ENCODE peak calls at places on chromosomes 6 and 20, in nine cellular contexts. O, P, C, H, L, N, F, D and A are unnamed samples.

GRCh38 chr6:136737343-136738177 is 54.7 kb downstream of the MAP3K5 start:
- DNase-seq in O (peak; percentile 86), P (peak; percentile 70), C (no peak), H (no peak), L (no peak), N (peak; percentile 37), F (no peak), D (no peak), A (peak; percentile 78)

GRCh38 chr6:4281341-4282293 is 146.2 kb upstream of the ECI2 start:
- DNase-seq in O (peak; percentile 22), P (peak; percentile 64), C (peak; percentile 58), H (no peak), L (peak; percentile 50), N (peak; percentile 64), F (peak; percentile 44), D (peak; percentile 81), A (no peak)

GRCh38 chr6:100186552-100186951 is 192.5 kb upstream of the MCHR2 start:
- DNase-seq in O (peak; percentile 11), P (no peak), C (no peak), H (no peak), L (no peak), N (no peak), F (no peak), D (no peak), A (peak; percentile 54)

GRCh38 chr6:35496851-35497570 is at the start of gene TEAD3:
- DNase-seq in O (peak; percentile 40), P (no peak), C (peak; percentile 74), H (no peak), L (no peak), N (peak; percentile 57), F (peak; percentile 68), D (peak; percentile 56), A (peak; percentile 76)

GRCh38 chr6:129507846-129508245 is 202.1 kb downstream of the ARHGAP18 start:
- DNase-seq in O (no peak), P (no peak), C (no peak), H (no peak), L (no peak), N (no peak), F (no peak), D (no peak), A (no peak)

GRCh38 chr20:32965581-32966373 is 38.5 kb downstream of the SUN5 start:
- DNase-seq in O (no peak), P (no peak), C (no peak), H (no peak), L (no peak), N (no peak), F (no peak), D (no peak), A (no peak)

GRCh38 chr6:133646021-133646682 is 242.8 kb upstream of the TCF21 start:
- DNase-seq in O (peak; percentile 81), P (no peak), C (no peak), H (no peak), L (no peak), N (peak; percentile 21), F (no peak), D (peak; percentile 68), A (peak; percentile 95)

GRCh38 chr6:72746276-72746675 is 124.4 kb downstream of the KCNQ5 start:
- DNase-seq in O (peak; percentile 26), P (no peak), C (no peak), H (no peak), L (no peak), N (no peak), F (no peak), D (peak; percentile 57), A (peak; percentile 25)

GRCh38 chr6:150004101-150004782 is 21.1 kb downstream of the RAET1L start:
- DNase-seq in O (no peak), P (no peak), C (no peak), H (no peak), L (no peak), N (no peak), F (no peak), D (no peak), A (no peak)

GRCh38 chr6:139027620-139028182 is 844 bp upstream of the ABRACL start:
- DNase-seq in O (peak; percentile 27), P (peak; percentile 52), C (peak; percentile 44), H (no peak), L (no peak), N (no peak), F (no peak), D (no peak), A (peak; percentile 25)

GRCh38 chr6:19837511-19838441 is 606 bp downstream of the ID4 start:
- DNase-seq in O (peak; percentile 37), P (peak; percentile 6), C (peak; percentile 24), H (no peak), L (peak; percentile 56), N (peak; percentile 43), F (peak; percentile 37), D (peak; percentile 44), A (peak; percentile 40)
- H3K4me3 ChIP-seq in O (peak overlapping the region; percentile 81), P (no peak overlapping the region), C (peak overlapping the region; percentile 69), H (peak overlapping the region; percentile 65), L (peak overlapping the region; percentile 54), N (peak overlapping the region; percentile 70), F (peak overlapping the region; percentile 57), D (peak overlapping the region; percentile 83), A (peak overlapping the region; percentile 78)

DNA sequence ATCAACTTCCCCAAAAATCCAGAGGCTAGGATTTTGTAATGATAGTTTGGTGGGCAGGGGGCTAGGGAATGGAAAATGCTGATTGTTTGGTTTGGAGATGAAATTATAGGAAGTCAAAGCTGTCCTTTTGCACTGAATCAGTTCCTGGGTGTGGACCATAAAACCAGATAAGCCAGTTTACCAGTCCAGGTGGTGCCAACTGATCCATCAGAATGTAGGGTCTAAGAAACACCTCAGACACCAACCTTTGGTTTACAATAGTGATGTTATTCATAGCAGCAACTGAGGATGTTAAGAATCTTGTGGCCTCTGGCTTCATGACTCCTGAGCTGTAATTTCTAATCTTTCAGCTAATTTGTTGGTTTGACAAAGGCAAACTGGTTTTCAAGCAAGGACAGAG is 496.6 kb upstream of the EPHA7 start:
- DNase-seq in O (no peak), P (no peak), C (no peak), H (no peak), L (no peak), N (no peak), F (no peak), D (peak; percentile 31), A (no peak)
- TF ChIP-seq CTCF in O (no peak), P (no peak), C (no peak), H (no peak), L (no peak), N (no peak), F (no peak), D (no peak), A (no peak)

DNA sequence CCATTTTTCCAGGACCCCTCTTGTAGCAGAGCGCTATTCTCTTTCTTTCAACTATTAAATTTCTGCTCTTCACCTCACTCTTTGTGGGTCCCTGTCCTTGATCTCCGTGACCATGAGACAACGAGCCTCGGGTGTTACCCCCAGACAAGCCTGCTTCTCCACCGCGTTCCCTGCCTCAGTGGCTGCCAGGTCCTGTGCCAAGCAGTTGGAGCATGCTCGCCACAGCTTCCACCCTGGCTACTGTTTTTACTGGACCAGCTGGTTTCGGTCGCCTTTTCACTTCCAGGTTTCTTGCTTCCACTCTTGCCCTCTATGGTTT is 5.7 kb downstream of the TP53RK start:
- DNase-seq in O (no peak), P (no peak), C (no peak), H (no peak), L (no peak), N (no peak), F (no peak), D (no peak), A (no peak)
- H3K4me3 ChIP-seq in O (peak overlapping the region; percentile 72), P (no peak overlapping the region), C (no peak overlapping the region), H (no peak overlapping the region), L (peak overlapping the region; percentile 5), N (no peak overlapping the region), F (no peak overlapping the region), D (no peak overlapping the region), A (peak overlapping the region; percentile 65)

DNA sequence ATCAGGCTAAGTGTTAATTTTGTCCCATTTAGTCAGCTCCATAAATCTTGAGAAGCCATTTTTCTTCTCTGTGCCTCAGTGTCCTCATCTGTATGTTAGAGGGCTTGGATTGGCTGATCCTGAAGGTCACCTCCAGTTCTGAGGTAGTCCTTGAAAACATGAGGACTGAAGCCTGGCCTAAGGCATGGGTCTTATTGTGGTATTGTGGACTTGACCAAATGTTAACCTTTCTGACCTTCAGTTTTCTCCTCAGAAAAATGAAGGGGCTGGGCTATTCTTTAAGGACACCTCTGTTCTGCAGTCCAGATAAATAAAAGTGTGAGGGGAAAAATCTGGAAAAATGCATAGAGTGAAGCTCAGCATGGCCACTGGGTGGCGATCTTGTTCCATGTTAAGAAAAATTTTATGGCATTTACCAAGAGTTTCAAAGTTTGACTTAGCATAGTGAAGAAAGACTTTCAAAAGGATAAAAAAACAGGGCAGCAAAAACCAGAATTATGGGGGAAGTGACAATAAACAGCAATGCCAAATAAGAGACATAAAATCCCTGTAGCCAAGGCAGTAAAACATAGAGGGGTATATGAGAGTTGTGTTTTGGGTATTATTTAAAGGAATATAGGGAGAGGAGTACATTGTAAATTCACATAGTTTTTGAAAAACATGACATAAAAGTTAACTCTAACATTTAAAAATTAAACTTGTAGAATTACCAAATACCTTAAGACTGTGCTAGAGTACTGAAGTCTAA is 13.2 kb upstream of the TFB1M start:
- DNase-seq in O (peak; percentile 88), P (peak; percentile 84), C (peak; percentile 60), H (peak; percentile 55), L (peak; percentile 47), N (peak; percentile 66), F (no peak), D (peak; percentile 65), A (peak; percentile 74)
- TF ChIP-seq CTCF in O (peak; percentile 62), P (peak; percentile 58), C (peak; percentile 80), H (peak; percentile 63), L (peak; percentile 75), N (peak; percentile 66), F (peak; percentile 74), D (peak; percentile 82), A (peak; percentile 78)

GRCh38 chr20:47452736-47453161 is 48.9 kb upstream of the NCOA3 start:
- DNase-seq in O (no peak), P (no peak), C (no peak), H (no peak), L (no peak), N (no peak), F (no peak), D (no peak), A (no peak)
- H3K4me3 ChIP-seq in O (no peak overlapping the region), P (no peak overlapping the region), C (no peak overlapping the region), H (no peak overlapping the region), L (no peak overlapping the region), N (no peak overlapping the region), F (no peak overlapping the region), D (peak overlapping the region; percentile 45), A (no peak overlapping the region)

DNA sequence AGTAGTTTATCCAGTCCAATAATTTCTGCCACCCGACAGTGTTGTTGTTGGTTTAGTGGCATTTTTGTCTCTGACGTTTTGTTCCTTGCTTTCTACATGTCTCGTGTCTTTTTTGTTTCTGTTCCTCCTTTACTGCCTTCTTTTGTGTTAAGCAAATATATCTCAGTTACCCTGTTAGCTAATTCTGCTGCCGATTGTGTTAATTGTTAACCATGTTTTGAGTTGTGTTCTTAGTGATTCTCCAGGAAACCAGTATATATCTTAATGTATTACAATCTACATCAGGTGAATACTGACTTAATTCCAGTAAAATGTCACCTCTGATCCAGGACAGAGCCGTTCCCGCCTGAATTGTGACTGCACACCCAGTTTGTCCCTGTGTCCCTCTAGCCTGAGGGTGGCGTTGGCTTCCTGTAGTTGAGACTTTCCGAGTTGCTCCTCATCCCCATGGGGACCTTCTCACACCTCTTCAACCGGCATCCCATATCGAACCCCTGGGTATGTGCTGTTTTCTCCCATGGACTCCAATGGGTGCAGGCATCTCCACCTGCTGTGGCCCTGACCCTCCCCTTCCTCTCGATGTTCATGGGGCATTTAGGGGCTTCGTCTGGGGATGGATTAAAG is 35.8 kb upstream of the BHLHE23 start:
- DNase-seq in O (no peak), P (no peak), C (no peak), H (no peak), L (no peak), N (no peak), F (peak; percentile 1), D (no peak), A (no peak)
- TF ChIP-seq CTCF in O (no peak), P (no peak), C (no peak), H (peak; percentile 7), L (no peak), N (no peak), F (no peak), D (no peak), A (no peak)